ENCODE peak calls at places on chromosomes 16 and 17, in eight cellular contexts. P is neural progenitor cell, Z is GM12878, G is GM23248, T is mesenchymal stem cell, E is colonic mucosa, W is MM.1S, V is trophoblast cell. C is an unnamed sample. For H3K4me1, the result is how much of the 10 kb centered on the place peaks cover.

GRCh38 chr16:67173808-67174705 is 3.7 kb downstream of the NOL3 start:
- DNase-seq in P (peak), W (peak), T (peak), G (peak), V (peak), Z (no peak), E (peak), C (peak)

GRCh38 chr17:50359005-50359699 is 13.2 kb downstream of the XYLT2 start:
- DNase-seq in P (no peak), T (no peak), G (no peak), W (no peak), E (no peak), Z (no peak), V (no peak), C (no peak)

GRCh38 chr17:39791296-39791992 is 53.7 kb downstream of the GRB7 start:
- DNase-seq in W (no peak), P (peak), Z (no peak), V (peak), E (no peak), G (no peak), T (no peak), C (no peak)

GRCh38 chr17:37142294-37142944 is 193.7 kb downstream of the AATF start:
- DNase-seq in E (no peak), T (no peak), Z (no peak), V (no peak), G (no peak), P (no peak), W (no peak), C (no peak)

GRCh38 chr16:9219811-9220210 is 128.4 kb downstream of the HAPSTR1 start:
- DNase-seq in W (no peak), Z (no peak), T (no peak), G (no peak), P (peak), V (no peak), E (no peak), C (no peak)

GRCh38 chr16:75054556-75054947 is 55.7 kb downstream of the ZNRF1 start:
- DNase-seq in E (no peak), T (no peak), W (no peak), G (no peak), Z (no peak), V (no peak), P (no peak), C (no peak)

GRCh38 chr16:1828645-1829410 is 1.8 kb downstream of the FAHD1 start:
- DNase-seq in W (no peak), P (no peak), G (no peak), T (no peak), V (no peak), E (peak), Z (no peak), C (no peak)

GRCh38 chr16:88618182-88618955 is 20.0 kb upstream of the IL17C start:
- DNase-seq in Z (no peak), P (no peak), T (peak), G (no peak), V (no peak), W (no peak), E (peak), C (no peak)

GRCh38 chr17:58415371-58416055 is 1.8 kb downstream of the RNF43 start:
- DNase-seq in Z (no peak), T (no peak), P (peak), G (no peak), E (peak), V (no peak), W (no peak), C (no peak)

GRCh38 chr17:44780161-44780560 is 21.4 kb downstream of the ADAM11 start:
- DNase-seq in V (no peak), G (no peak), Z (no peak), T (no peak), E (no peak), W (no peak), P (no peak), C (no peak)
- H3K4me1 ChIP-seq in V (under half), G (under half), Z (under half), T (under half), E (under half), W (under half), P (under half), C (under half)

GRCh38 chr17:48546924-48547838 is 2.3 kb upstream of the HOXB2 start:
- DNase-seq in W (no peak), T (peak), Z (no peak), P (no peak), E (peak), G (peak), V (no peak), C (no peak)
- H3K9ac ChIP-seq in W (no peak), T (peak), Z (no peak), P (no peak), E (peak), G (peak), V (no peak), C (peak)

GRCh38 chr17:55215711-55216110 is 49.0 kb upstream of the HLF start:
- DNase-seq in T (no peak), E (no peak), W (no peak), G (no peak), V (no peak), Z (no peak), P (no peak), C (no peak)

GRCh38 chr17:55212880-55213279 is 51.9 kb upstream of the HLF start:
- DNase-seq in T (no peak), V (no peak), Z (no peak), G (no peak), E (no peak), W (no peak), P (no peak), C (no peak)

GRCh38 chr17:55208078-55208812 is 56.5 kb upstream of the HLF start:
- DNase-seq in T (no peak), G (no peak), V (no peak), W (no peak), P (no peak), Z (no peak), E (no peak), C (no peak)

DNA sequence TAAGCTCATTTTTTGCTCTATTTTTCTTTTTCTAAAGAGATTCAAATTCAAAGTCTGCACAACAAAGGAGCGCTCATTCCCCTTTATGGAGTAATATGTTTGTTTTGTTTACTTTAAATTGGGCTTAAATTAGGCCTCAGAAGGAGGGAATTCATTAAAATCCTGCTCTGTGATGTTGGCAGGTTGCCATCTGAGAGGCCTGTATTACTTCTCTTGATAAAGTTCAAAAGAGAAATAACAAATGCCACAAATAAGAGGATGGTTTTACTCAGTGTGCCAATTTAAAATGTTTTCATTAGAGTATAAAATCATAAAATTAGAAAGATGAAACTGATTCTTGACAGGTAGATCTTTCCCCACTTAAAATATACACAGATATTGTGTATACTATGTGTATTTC is 54.5 kb upstream of the HLF start:
- DNase-seq in P (no peak), V (no peak), T (no peak), W (no peak), E (no peak), G (no peak), Z (no peak), C (peak)
- H3K4me1 ChIP-seq in P (under half), V (under half), T (under half), W (under half), E (under half), G (under half), Z (under half), C (under half)

GRCh38 chr16:49697631-49698030 is 158.3 kb downstream of the ZNF423 start:
- DNase-seq in P (peak), E (no peak), Z (no peak), V (no peak), G (no peak), W (no peak), T (no peak), C (no peak)
- H3K9ac ChIP-seq in P (no peak), E (no peak), Z (no peak), V (peak), G (no peak), W (no peak), T (no peak), C (no peak)

C was measured in adipocyte.